ENCODE peak calls at places on chromosomes 2 and 18, in seven cellular contexts. One of them, this sample, is unnamed. For H3K27me3 and H3K4me1, the result is how much of the 10 kb centered on the place peaks cover.

GRCh38 chr2:180979086-180979934 is 1.1 kb upstream of the UBE2E3 start:
- DNase-seq in spleen: no peak
- DNase-seq in breast epithelium: no peak
- DNase-seq in PC-9: peak
- DNase-seq in mesendoderm: peak
- DNase-seq in ovary: no peak
- DNase-seq in GM12878: no peak
- DNase-seq in this sample: no peak

GRCh38 chr2:227379095-227379494 is at the start of gene TM4SF20:
- DNase-seq in PC-9: no peak
- DNase-seq in breast epithelium: no peak
- DNase-seq in ovary: no peak
- DNase-seq in mesendoderm: no peak
- DNase-seq in GM12878: no peak
- DNase-seq in spleen: no peak
- DNase-seq in this sample: no peak

GRCh38 chr18:52992041-52992440 is 652.0 kb downstream of the DCC start:
- DNase-seq in GM12878: no peak
- DNase-seq in PC-9: no peak
- DNase-seq in mesendoderm: peak
- DNase-seq in ovary: no peak
- DNase-seq in spleen: no peak
- DNase-seq in breast epithelium: no peak
- DNase-seq in this sample: no peak

GRCh38 chr2:144950874-144951560 is 431.1 kb upstream of the ZEB2 start:
- DNase-seq in spleen: no peak
- DNase-seq in GM12878: no peak
- DNase-seq in ovary: no peak
- DNase-seq in mesendoderm: peak
- DNase-seq in breast epithelium: no peak
- DNase-seq in PC-9: peak
- DNase-seq in this sample: peak

GRCh38 chr2:226794751-226795171 is 4.9 kb downstream of the IRS1 start:
- DNase-seq in spleen: no peak
- DNase-seq in ovary: peak
- DNase-seq in mesendoderm: peak
- DNase-seq in PC-9: peak
- DNase-seq in breast epithelium: no peak
- DNase-seq in GM12878: no peak
- DNase-seq in this sample: peak

GRCh38 chr2:16398487-16399043 is 267.1 kb downstream of the CYRIA start:
- DNase-seq in PC-9: no peak
- DNase-seq in spleen: no peak
- DNase-seq in GM12878: no peak
- DNase-seq in ovary: no peak
- DNase-seq in breast epithelium: no peak
- DNase-seq in mesendoderm: no peak
- DNase-seq in this sample: no peak

GRCh38 chr18:56026505-56026904 is 438.5 kb upstream of the TCF4 start:
- DNase-seq in PC-9: no peak
- DNase-seq in spleen: no peak
- DNase-seq in ovary: no peak
- DNase-seq in breast epithelium: no peak
- DNase-seq in GM12878: no peak
- DNase-seq in mesendoderm: no peak
- DNase-seq in this sample: no peak

GRCh38 chr2:112836695-112837117 is at the start of gene IL1B:
- DNase-seq in ovary: no peak
- DNase-seq in GM12878: no peak
- DNase-seq in mesendoderm: no peak
- DNase-seq in breast epithelium: no peak
- DNase-seq in PC-9: peak
- DNase-seq in spleen: no peak
- DNase-seq in this sample: peak

GRCh38 chr2:202196727-202197126 is 41.7 kb downstream of the SUMO1 start:
- DNase-seq in mesendoderm: no peak
- DNase-seq in spleen: no peak
- DNase-seq in ovary: no peak
- DNase-seq in GM12878: no peak
- DNase-seq in PC-9: no peak
- DNase-seq in breast epithelium: no peak
- DNase-seq in this sample: no peak

GRCh38 chr2:213232649-213233437 is 51.4 kb upstream of the SPAG16 start:
- DNase-seq in GM12878: peak
- DNase-seq in PC-9: no peak
- DNase-seq in ovary: no peak
- DNase-seq in breast epithelium: no peak
- DNase-seq in mesendoderm: peak
- DNase-seq in spleen: peak
- DNase-seq in this sample: no peak

GRCh38 chr2:147649963-147650362 is 194.9 kb upstream of the ACVR2A start:
- DNase-seq in mesendoderm: no peak
- DNase-seq in PC-9: no peak
- DNase-seq in GM12878: no peak
- DNase-seq in ovary: no peak
- DNase-seq in spleen: no peak
- DNase-seq in breast epithelium: no peak
- DNase-seq in this sample: no peak

GRCh38 chr18:21444465-21445023 is 156.0 kb downstream of the ESCO1 start:
- DNase-seq in breast epithelium: no peak
- DNase-seq in ovary: peak
- DNase-seq in spleen: no peak
- DNase-seq in mesendoderm: peak
- DNase-seq in PC-9: peak
- DNase-seq in GM12878: no peak
- DNase-seq in this sample: no peak

GRCh38 chr18:79382681-79383387 is 12.9 kb upstream of the NFATC1 start:
- DNase-seq in PC-9: no peak
- DNase-seq in spleen: peak
- DNase-seq in ovary: no peak
- DNase-seq in breast epithelium: no peak
- DNase-seq in mesendoderm: no peak
- DNase-seq in GM12878: no peak
- DNase-seq in this sample: no peak

GRCh38 chr2:108988796-108989713 is at the start of gene EDAR:
- DNase-seq in GM12878: no peak
- DNase-seq in PC-9: peak
- DNase-seq in ovary: no peak
- DNase-seq in spleen: no peak
- DNase-seq in breast epithelium: peak
- DNase-seq in mesendoderm: peak
- DNase-seq in this sample: peak

GRCh38 chr2:30611572-30611971 is 164.5 kb downstream of the LCLAT1 start:
- DNase-seq in spleen: no peak
- DNase-seq in PC-9: no peak
- DNase-seq in GM12878: no peak
- DNase-seq in breast epithelium: no peak
- DNase-seq in ovary: no peak
- DNase-seq in mesendoderm: no peak
- DNase-seq in this sample: no peak

GRCh38 chr18:43620936-43621335 is 343.6 kb upstream of the SYT4 start:
- DNase-seq in PC-9: no peak
- DNase-seq in breast epithelium: no peak
- DNase-seq in spleen: no peak
- DNase-seq in ovary: no peak
- DNase-seq in GM12878: no peak
- DNase-seq in mesendoderm: peak
- DNase-seq in this sample: no peak

GRCh38 chr2:28052691-28053090 is 162.2 kb downstream of the BABAM2 start:
- DNase-seq in ovary: no peak
- DNase-seq in breast epithelium: no peak
- DNase-seq in mesendoderm: no peak
- DNase-seq in PC-9: no peak
- DNase-seq in spleen: no peak
- DNase-seq in GM12878: no peak
- DNase-seq in this sample: no peak

GRCh38 chr2:118981627-118982026 is 39.6 kb downstream of the MARCO start:
- DNase-seq in PC-9: no peak
- DNase-seq in GM12878: no peak
- DNase-seq in ovary: no peak
- DNase-seq in mesendoderm: no peak
- DNase-seq in spleen: no peak
- DNase-seq in breast epithelium: peak
- DNase-seq in this sample: no peak

GRCh38 chr2:38835015-38835601 is 40.6 kb downstream of the DHX57 start:
- DNase-seq in mesendoderm: peak
- DNase-seq in spleen: no peak
- DNase-seq in ovary: no peak
- DNase-seq in breast epithelium: no peak
- DNase-seq in GM12878: no peak
- DNase-seq in PC-9: no peak
- DNase-seq in this sample: no peak

GRCh38 chr2:99881901-99882591 is 260.3 kb downstream of the AFF3 start:
- DNase-seq in mesendoderm: peak
- DNase-seq in GM12878: no peak
- DNase-seq in ovary: no peak
- DNase-seq in breast epithelium: no peak
- DNase-seq in PC-9: no peak
- DNase-seq in spleen: no peak
- DNase-seq in this sample: peak

GRCh38 chr18:63155169-63155852 is 164.3 kb downstream of the BCL2 start:
- DNase-seq in ovary: no peak
- DNase-seq in GM12878: peak
- DNase-seq in breast epithelium: no peak
- DNase-seq in spleen: peak
- DNase-seq in PC-9: peak
- DNase-seq in mesendoderm: peak
- DNase-seq in this sample: peak

GRCh38 chr2:66463206-66463605 is 28.3 kb downstream of the MEIS1 start:
- DNase-seq in PC-9: no peak
- DNase-seq in mesendoderm: no peak
- DNase-seq in breast epithelium: no peak
- DNase-seq in GM12878: no peak
- DNase-seq in ovary: no peak
- DNase-seq in spleen: no peak
- DNase-seq in this sample: no peak

DNA sequence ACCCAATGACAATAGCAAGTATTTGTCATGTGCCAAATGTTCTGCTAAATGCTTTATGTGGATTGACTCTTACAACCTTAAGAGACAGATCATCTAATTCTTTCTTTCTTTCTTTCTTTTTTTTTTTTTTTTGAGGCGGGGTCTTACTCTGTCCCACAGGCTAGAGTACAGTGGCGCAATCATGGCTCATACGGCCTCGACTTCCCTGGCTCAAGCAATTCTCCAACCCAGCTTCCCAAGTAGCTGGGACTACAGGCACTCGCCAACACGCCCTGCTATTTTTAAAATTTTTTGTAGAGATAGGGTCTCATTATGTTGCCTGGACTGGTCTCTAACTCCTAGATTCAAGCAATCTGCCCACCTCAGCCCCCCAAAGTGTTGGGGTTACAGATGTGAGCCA is 21.4 kb downstream of the TMEM247 start:
- DNase-seq in spleen: no peak
- DNase-seq in PC-9: no peak
- DNase-seq in breast epithelium: no peak
- DNase-seq in mesendoderm: no peak
- DNase-seq in ovary: peak
- DNase-seq in GM12878: no peak
- DNase-seq in this sample: no peak
- H3K27me3 ChIP-seq in spleen: under half
- H3K27me3 ChIP-seq in PC-9: under half
- H3K27me3 ChIP-seq in breast epithelium: under half
- H3K27me3 ChIP-seq in mesendoderm: under half
- H3K27me3 ChIP-seq in ovary: under half
- H3K27me3 ChIP-seq in GM12878: under half
- H3K27me3 ChIP-seq in this sample: under half

DNA sequence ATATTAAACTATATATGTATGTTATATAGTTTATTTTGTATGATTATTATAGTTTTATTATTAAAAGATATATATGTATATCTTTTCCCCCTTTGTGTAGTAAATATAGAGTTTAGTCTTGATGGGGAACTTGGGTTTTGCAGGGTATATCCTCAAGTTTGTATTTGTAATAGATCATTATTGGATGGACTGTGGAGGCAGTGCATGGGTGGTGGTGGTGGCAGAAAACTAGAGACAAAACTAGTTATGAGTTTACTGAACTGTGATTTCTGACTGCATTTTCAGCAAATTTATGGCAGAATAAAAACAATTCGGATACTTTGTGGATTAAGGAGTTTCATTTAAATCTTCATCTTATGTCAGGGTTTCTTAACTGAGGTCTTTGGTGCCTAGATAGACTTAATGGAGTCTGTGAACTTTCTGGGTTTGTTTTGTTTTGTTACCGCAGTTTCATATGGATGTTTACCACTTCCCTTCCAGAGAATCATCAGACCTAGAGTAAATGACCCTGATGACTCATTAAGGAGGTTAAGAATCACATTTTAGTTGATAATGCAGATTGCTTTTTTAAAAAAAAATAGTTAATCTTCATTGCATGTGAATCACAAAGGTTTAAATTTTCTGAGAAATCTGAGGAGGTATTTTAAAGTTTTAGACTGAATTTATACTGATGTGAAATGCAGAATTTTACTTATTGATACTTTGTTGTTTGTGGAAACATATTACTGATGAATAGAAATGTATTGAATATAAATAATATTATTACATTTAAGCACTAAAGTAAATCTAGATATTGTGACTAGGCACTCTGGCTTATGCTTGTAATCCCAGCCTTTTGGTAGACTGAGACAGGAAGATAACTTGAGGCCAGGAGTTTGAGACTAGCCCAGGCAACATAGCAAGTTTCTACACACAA is 14.5 kb downstream of the EPC2 start:
- DNase-seq in spleen: no peak
- DNase-seq in mesendoderm: peak
- DNase-seq in PC-9: peak
- DNase-seq in breast epithelium: no peak
- DNase-seq in GM12878: peak
- DNase-seq in ovary: no peak
- DNase-seq in this sample: no peak
- H3K27ac ChIP-seq in spleen: no peak
- H3K27ac ChIP-seq in mesendoderm: no peak
- H3K27ac ChIP-seq in PC-9: no peak
- H3K27ac ChIP-seq in breast epithelium: no peak
- H3K27ac ChIP-seq in GM12878: no peak
- H3K27ac ChIP-seq in ovary: no peak
- H3K27ac ChIP-seq in this sample: no peak

GRCh38 chr2:200761168-200761715 is 50.5 kb upstream of the BZW1 start:
- DNase-seq in spleen: no peak
- DNase-seq in GM12878: no peak
- DNase-seq in breast epithelium: no peak
- DNase-seq in mesendoderm: no peak
- DNase-seq in ovary: no peak
- DNase-seq in PC-9: no peak
- DNase-seq in this sample: no peak
- H3K4me1 ChIP-seq in spleen: under half
- H3K4me1 ChIP-seq in GM12878: under half
- H3K4me1 ChIP-seq in breast epithelium: under half
- H3K4me1 ChIP-seq in mesendoderm: under half
- H3K4me1 ChIP-seq in ovary: under half
- H3K4me1 ChIP-seq in PC-9: half or more
- H3K4me1 ChIP-seq in this sample: under half

GRCh38 chr18:54086046-54086802 is 138.2 kb downstream of the MBD2 start:
- DNase-seq in ovary: no peak
- DNase-seq in breast epithelium: no peak
- DNase-seq in GM12878: peak
- DNase-seq in spleen: no peak
- DNase-seq in mesendoderm: no peak
- DNase-seq in PC-9: no peak
- DNase-seq in this sample: no peak
- H3K27me3 ChIP-seq in ovary: under half
- H3K27me3 ChIP-seq in breast epithelium: under half
- H3K27me3 ChIP-seq in GM12878: under half
- H3K27me3 ChIP-seq in spleen: under half
- H3K27me3 ChIP-seq in mesendoderm: under half
- H3K27me3 ChIP-seq in PC-9: under half
- H3K27me3 ChIP-seq in this sample: under half